ENCODE peak calls at places on chromosomes 6 and 20, in four cellular contexts. N, E, U and X are unnamed samples.

GRCh38 chr20:53883098-53883762 is 187.2 kb downstream of the BCAS1 start:
- DNase-seq in N (peak), E (no peak), U (no peak), X (no peak)

GRCh38 chr6:3013486-3013885 is 13.8 kb downstream of the NQO2 start:
- DNase-seq in E (no peak), N (peak), U (no peak), X (no peak)

GRCh38 chr6:2755456-2755855 is 4.7 kb upstream of the MYLK4 start:
- DNase-seq in U (no peak), N (no peak), E (no peak), X (no peak)

GRCh38 chr6:162612613-162613012 is 115.0 kb downstream of the PRKN start:
- DNase-seq in E (no peak), U (no peak), N (no peak), X (no peak)

GRCh38 chr20:29079769-29080690 is 2177.4 kb upstream of the DEFB115 start:
- DNase-seq in E (no peak), U (no peak), N (no peak), X (no peak)

GRCh38 chr6:32867022-32867477 is 13.1 kb downstream of the PSMB9 start:
- DNase-seq in U (no peak), E (no peak), N (no peak), X (no peak)

GRCh38 chr6:14550817-14551216 is 433.2 kb downstream of the CD83 start:
- DNase-seq in N (no peak), E (no peak), U (no peak), X (no peak)

GRCh38 chr6:149948616-149949015 is 6.8 kb downstream of the ULBP2 start:
- DNase-seq in N (no peak), E (no peak), U (no peak), X (no peak)

GRCh38 chr6:30814137-30815084 is 69.9 kb upstream of the DDR1 start:
- DNase-seq in U (no peak), E (no peak), N (peak), X (no peak)

GRCh38 chr6:52551483-52552277 is 25.2 kb downstream of the TRAM2 start:
- DNase-seq in N (peak), E (peak), U (peak), X (peak)

GRCh38 chr20:59320850-59321631 is 20.6 kb downstream of the EDN3 start:
- DNase-seq in N (no peak), E (no peak), U (no peak), X (no peak)

GRCh38 chr6:111899531-111899930 is 26.3 kb upstream of the FYN start:
- DNase-seq in E (no peak), N (no peak), U (no peak), X (no peak)

GRCh38 chr20:2340136-2340535 is 40.6 kb upstream of the TGM6 start:
- DNase-seq in N (no peak), U (no peak), E (no peak), X (no peak)

GRCh38 chr6:32252326-32253009 is 28.6 kb upstream of the NOTCH4 start:
- DNase-seq in U (no peak), E (no peak), N (no peak), X (no peak)

GRCh38 chr20:18739785-18740184 is 73.8 kb upstream of the SCP2D1 start:
- DNase-seq in E (peak), N (peak), U (no peak), X (no peak)